ENCODE peak calls at places on chromosomes 4 and X, in four cellular contexts. One of them, this sample, is unnamed.

GRCh38 chr4:186204103-186204559 is 12.8 kb downstream of the CYP4V2 start:
- DNase-seq in AG09309: no peak
- DNase-seq in fibroblast of lung: peak; percentile 81
- DNase-seq in brain microvascular endothelial cell: peak; percentile 43
- DNase-seq in this sample: no peak

GRCh38 chrX:39133971-39134370 is 332.7 kb downstream of the MID1IP1 start:
- DNase-seq in AG09309: no peak
- DNase-seq in fibroblast of lung: no peak
- DNase-seq in brain microvascular endothelial cell: no peak
- DNase-seq in this sample: no peak

GRCh38 chr4:80219301-80220025 is 22.2 kb downstream of the PRDM8 start:
- DNase-seq in AG09309: no peak
- DNase-seq in fibroblast of lung: no peak
- DNase-seq in brain microvascular endothelial cell: no peak
- DNase-seq in this sample: no peak

GRCh38 chr4:114040319-114041116 is 61.1 kb upstream of the ARSJ start:
- DNase-seq in AG09309: no peak
- DNase-seq in fibroblast of lung: peak; percentile 17
- DNase-seq in brain microvascular endothelial cell: peak; percentile 1
- DNase-seq in this sample: no peak

GRCh38 chrX:18677140-18677834 is 5.4 kb upstream of the RS1 start:
- DNase-seq in AG09309: no peak
- DNase-seq in fibroblast of lung: no peak
- DNase-seq in brain microvascular endothelial cell: no peak
- DNase-seq in this sample: no peak

GRCh38 chr4:4852591-4853362 is 6.7 kb upstream of the MSX1 start:
- DNase-seq in AG09309: peak; percentile 46
- DNase-seq in fibroblast of lung: peak; percentile 38
- DNase-seq in brain microvascular endothelial cell: peak; percentile 76
- DNase-seq in this sample: peak; percentile 9

GRCh38 chr4:1113311-1114009 is at the start of gene RNF212:
- DNase-seq in AG09309: no peak
- DNase-seq in fibroblast of lung: no peak
- DNase-seq in brain microvascular endothelial cell: no peak
- DNase-seq in this sample: no peak

GRCh38 chr4:128385683-128386304 is 98.2 kb upstream of the PGRMC2 start:
- DNase-seq in AG09309: no peak
- DNase-seq in fibroblast of lung: peak; percentile 87
- DNase-seq in brain microvascular endothelial cell: peak; percentile 74
- DNase-seq in this sample: no peak

GRCh38 chrX:7586126-7586525 is 256.8 kb upstream of the VCX start:
- DNase-seq in AG09309: peak; percentile 5
- DNase-seq in fibroblast of lung: peak; percentile 0
- DNase-seq in brain microvascular endothelial cell: peak; percentile 9
- DNase-seq in this sample: peak; percentile 0

GRCh38 chr4:187236491-187236890 is 512.8 kb upstream of the FAT1 start:
- DNase-seq in AG09309: peak; percentile 90
- DNase-seq in fibroblast of lung: peak; percentile 55
- DNase-seq in brain microvascular endothelial cell: peak; percentile 61
- DNase-seq in this sample: peak; percentile 83

GRCh38 chr4:12319765-12320164 is 891.1 kb upstream of the HS3ST1 start:
- DNase-seq in AG09309: no peak
- DNase-seq in fibroblast of lung: peak; percentile 46
- DNase-seq in brain microvascular endothelial cell: peak; percentile 4
- DNase-seq in this sample: no peak

GRCh38 chrX:80751456-80751855 is 58.2 kb downstream of the BRWD3 start:
- DNase-seq in AG09309: no peak
- DNase-seq in fibroblast of lung: no peak
- DNase-seq in brain microvascular endothelial cell: no peak
- DNase-seq in this sample: peak; percentile 24

GRCh38 chr4:183636923-183637322 is 22.1 kb downstream of the RWDD4 start:
- DNase-seq in AG09309: no peak
- DNase-seq in fibroblast of lung: peak; percentile 36
- DNase-seq in brain microvascular endothelial cell: peak; percentile 46
- DNase-seq in this sample: no peak

GRCh38 chr4:115675721-115676120 is 562.3 kb upstream of the NDST4 start:
- DNase-seq in AG09309: no peak
- DNase-seq in fibroblast of lung: no peak
- DNase-seq in brain microvascular endothelial cell: no peak
- DNase-seq in this sample: no peak

GRCh38 chr4:56799824-56800756 is 21.4 kb downstream of the SPINK2 start:
- DNase-seq in AG09309: peak; percentile 39
- DNase-seq in fibroblast of lung: peak; percentile 89
- DNase-seq in brain microvascular endothelial cell: peak; percentile 87
- DNase-seq in this sample: peak; percentile 36

GRCh38 chrX:126799059-126799458 is 20.5 kb upstream of the PRR32 start:
- DNase-seq in AG09309: no peak
- DNase-seq in fibroblast of lung: no peak
- DNase-seq in brain microvascular endothelial cell: no peak
- DNase-seq in this sample: no peak

GRCh38 chr4:168800926-168801325 is 209.1 kb downstream of the CBR4 start:
- DNase-seq in AG09309: no peak
- DNase-seq in fibroblast of lung: no peak
- DNase-seq in brain microvascular endothelial cell: no peak
- DNase-seq in this sample: no peak

GRCh38 chrX:131789664-131790063 is 233.4 kb upstream of the STK26 start:
- DNase-seq in AG09309: no peak
- DNase-seq in fibroblast of lung: no peak
- DNase-seq in brain microvascular endothelial cell: no peak
- DNase-seq in this sample: no peak

GRCh38 chrX:133966199-133966598 is 19.2 kb downstream of the GPC3 start:
- DNase-seq in AG09309: no peak
- DNase-seq in fibroblast of lung: no peak
- DNase-seq in brain microvascular endothelial cell: no peak
- DNase-seq in this sample: no peak

GRCh38 chr4:146637853-146638800 is 566 bp upstream of the POU4F2 start:
- DNase-seq in AG09309: no peak
- DNase-seq in fibroblast of lung: no peak
- DNase-seq in brain microvascular endothelial cell: no peak
- DNase-seq in this sample: no peak

GRCh38 chr4:41448935-41449334 is 89.0 kb upstream of the LIMCH1 start:
- DNase-seq in AG09309: no peak
- DNase-seq in fibroblast of lung: peak; percentile 70
- DNase-seq in brain microvascular endothelial cell: no peak
- DNase-seq in this sample: no peak

GRCh38 chr4:34766935-34767859 is 1477.1 kb downstream of the ARAP2 start:
- DNase-seq in AG09309: no peak
- DNase-seq in fibroblast of lung: no peak
- DNase-seq in brain microvascular endothelial cell: no peak
- DNase-seq in this sample: no peak
- TF ChIP-seq CTCF in AG09309: no peak
- TF ChIP-seq CTCF in fibroblast of lung: no peak
- TF ChIP-seq CTCF in brain microvascular endothelial cell: no peak
- TF ChIP-seq CTCF in this sample: no peak

DNA sequence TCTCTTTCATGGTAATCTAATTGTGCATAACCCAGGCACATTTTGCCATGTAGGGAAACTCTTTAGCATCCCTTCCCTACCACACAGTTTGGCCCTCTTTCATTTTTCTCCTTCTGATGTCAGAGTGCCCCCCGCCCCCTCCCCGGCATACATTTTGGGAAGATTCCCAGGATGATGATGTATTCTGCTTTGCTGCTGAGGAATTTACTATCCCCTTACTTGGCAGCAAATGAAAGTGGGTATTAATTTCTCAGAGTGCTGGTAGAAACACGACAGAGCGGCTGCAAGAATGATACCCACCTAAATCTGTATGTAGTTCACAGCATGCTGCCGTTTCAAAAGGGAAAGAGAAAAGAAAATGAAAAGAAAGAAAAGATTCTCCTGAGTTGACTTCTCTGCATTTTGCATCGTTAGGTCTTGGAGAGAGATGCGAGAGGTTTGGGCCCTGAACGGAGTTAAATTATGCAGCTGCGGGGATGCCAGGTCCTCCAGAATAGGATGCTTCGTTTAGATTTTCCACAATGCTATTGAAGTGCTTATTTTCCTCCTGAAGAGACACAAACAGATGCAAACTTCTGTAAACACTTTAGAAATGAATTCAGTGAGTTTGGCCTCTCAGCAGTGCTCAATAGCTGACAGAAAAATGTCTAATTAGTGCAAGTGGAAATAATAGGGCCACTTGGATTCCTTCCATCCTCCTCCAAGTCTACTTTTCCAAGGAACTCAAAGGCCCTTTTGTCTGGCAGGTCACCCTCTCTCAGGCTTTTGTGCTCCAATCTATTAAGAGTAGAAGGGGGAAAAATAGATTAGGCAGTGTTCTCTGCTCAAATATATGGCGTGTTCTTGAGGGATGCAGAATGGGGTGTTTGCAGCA is 106.1 kb downstream of the ALPK1 start:
- DNase-seq in AG09309: no peak
- DNase-seq in fibroblast of lung: peak; percentile 19
- DNase-seq in brain microvascular endothelial cell: no peak
- DNase-seq in this sample: no peak
- H3K4me3 ChIP-seq in AG09309: no peak overlapping the region
- H3K4me3 ChIP-seq in fibroblast of lung: no peak overlapping the region
- H3K4me3 ChIP-seq in brain microvascular endothelial cell: no peak overlapping the region
- H3K4me3 ChIP-seq in this sample: no peak overlapping the region

GRCh38 chr4:74770511-74770910 is 23.8 kb downstream of the BTC start:
- DNase-seq in AG09309: no peak
- DNase-seq in fibroblast of lung: no peak
- DNase-seq in brain microvascular endothelial cell: no peak
- DNase-seq in this sample: no peak

GRCh38 chr4:74764119-74764518 is 30.2 kb downstream of the BTC start:
- DNase-seq in AG09309: no peak
- DNase-seq in fibroblast of lung: no peak
- DNase-seq in brain microvascular endothelial cell: no peak
- DNase-seq in this sample: no peak

GRCh38 chr4:74772783-74773182 is 21.5 kb downstream of the BTC start:
- DNase-seq in AG09309: no peak
- DNase-seq in fibroblast of lung: no peak
- DNase-seq in brain microvascular endothelial cell: no peak
- DNase-seq in this sample: no peak

GRCh38 chr4:74772106-74772505 is 22.2 kb downstream of the BTC start:
- DNase-seq in AG09309: no peak
- DNase-seq in fibroblast of lung: no peak
- DNase-seq in brain microvascular endothelial cell: no peak
- DNase-seq in this sample: no peak

DNA sequence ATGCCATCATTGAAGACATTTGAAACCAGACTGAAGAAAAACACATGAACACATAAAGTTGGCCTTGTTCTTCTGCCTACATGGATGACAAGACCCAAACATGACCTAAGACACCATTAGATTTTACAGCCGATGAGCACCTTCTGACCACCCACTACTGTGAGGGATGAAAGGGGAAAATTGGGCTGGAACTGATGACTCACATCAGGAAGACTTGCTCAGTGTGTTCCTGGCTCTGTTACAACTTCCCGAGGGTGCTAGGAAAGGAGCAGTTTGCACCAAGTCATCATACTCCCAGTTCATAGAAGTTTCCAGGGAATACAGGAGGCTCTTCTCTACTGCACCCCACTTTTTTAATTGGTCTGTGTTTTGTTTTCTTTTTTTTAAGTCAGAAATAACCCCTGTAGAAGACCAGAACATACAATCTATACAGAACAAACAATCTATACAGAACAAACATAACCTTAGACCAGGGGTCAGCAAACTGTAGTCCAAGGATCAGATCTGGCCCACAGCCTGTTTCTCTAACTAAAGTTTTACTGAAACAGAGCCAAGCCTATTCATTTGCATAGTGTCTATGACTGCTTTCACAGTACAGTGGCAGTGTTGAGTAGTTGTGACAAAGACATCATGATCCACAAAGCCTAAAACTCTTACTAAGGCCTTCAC is 25.3 kb downstream of the BTC start:
- DNase-seq in AG09309: no peak
- DNase-seq in fibroblast of lung: peak; percentile 73
- DNase-seq in brain microvascular endothelial cell: peak; percentile 33
- DNase-seq in this sample: no peak
- TF ChIP-seq CTCF in AG09309: no peak
- TF ChIP-seq CTCF in fibroblast of lung: no peak
- TF ChIP-seq CTCF in brain microvascular endothelial cell: no peak
- TF ChIP-seq CTCF in this sample: no peak

DNA sequence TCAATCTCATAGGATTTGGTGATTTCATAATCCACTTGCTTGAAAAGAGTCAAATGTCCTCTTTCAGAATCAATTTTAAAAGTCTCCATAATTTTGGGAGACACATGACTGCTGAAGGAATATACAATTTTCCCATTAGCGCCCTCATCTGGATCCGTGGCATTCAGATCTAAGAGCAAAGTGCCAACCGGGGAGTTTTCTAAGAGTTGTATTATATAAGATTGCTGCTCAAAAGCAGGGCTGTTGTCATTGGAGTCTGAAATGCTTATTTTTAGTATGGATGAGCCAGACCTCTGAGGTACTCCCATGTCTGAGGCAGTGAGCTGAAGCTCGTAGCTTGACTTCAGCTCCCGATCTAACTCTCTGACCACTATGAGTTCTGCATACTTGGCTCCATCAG is 1.2 kb downstream of the PCDH18 start:
- DNase-seq in AG09309: no peak
- DNase-seq in fibroblast of lung: peak; percentile 81
- DNase-seq in brain microvascular endothelial cell: peak; percentile 50
- DNase-seq in this sample: no peak
- H3K4me3 ChIP-seq in AG09309: peak overlapping the region; percentile 66
- H3K4me3 ChIP-seq in fibroblast of lung: peak overlapping the region; percentile 87
- H3K4me3 ChIP-seq in brain microvascular endothelial cell: peak overlapping the region; percentile 86
- H3K4me3 ChIP-seq in this sample: peak overlapping the region; percentile 81

This sample was measured in AG04449.